ENCODE peak calls at places on chromosome 17, in six cellular contexts. O, B, J, F, U and E are unnamed samples.

GRCh38 chr17:64694207-64694606 is 32.1 kb upstream of the SMURF2 start:
- DNase-seq in O (peak), B (no peak), J (peak), F (no peak), U (peak), E (no peak)

GRCh38 chr17:38926290-38927070 is 1.1 kb downstream of the LASP1NB start:
- DNase-seq in O (peak), B (no peak), J (no peak), F (no peak), U (no peak), E (peak)

GRCh38 chr17:5352681-5353289 is 66.7 kb downstream of the NUP88 start:
- DNase-seq in O (no peak), B (no peak), J (peak), F (no peak), U (no peak), E (no peak)

GRCh38 chr17:36761203-36761945 is 160.0 kb downstream of the MRM1 start:
- DNase-seq in O (no peak), B (no peak), J (no peak), F (no peak), U (no peak), E (no peak)

GRCh38 chr17:65783845-65784334 is 222.4 kb upstream of the AXIN2 start:
- DNase-seq in O (no peak), B (no peak), J (peak), F (no peak), U (no peak), E (no peak)

GRCh38 chr17:20313891-20314290 is 153.4 kb downstream of the LGALS9B start:
- DNase-seq in O (no peak), B (no peak), J (no peak), F (no peak), U (no peak), E (no peak)

GRCh38 chr17:38458521-38458920 is 30.3 kb downstream of the ARHGAP23 start:
- DNase-seq in O (no peak), B (no peak), J (no peak), F (no peak), U (no peak), E (no peak)

GRCh38 chr17:45873728-45874127 is 20.6 kb upstream of the MAPT start:
- DNase-seq in O (peak), B (no peak), J (peak), F (no peak), U (no peak), E (no peak)

GRCh38 chr17:61202564-61202963 is 197.1 kb upstream of the TBX2 start:
- DNase-seq in O (no peak), B (no peak), J (no peak), F (no peak), U (no peak), E (no peak)

GRCh38 chr17:40329981-40330794 is 21.2 kb downstream of the RARA start:
- DNase-seq in O (peak), B (peak), J (no peak), F (no peak), U (peak), E (no peak)

GRCh38 chr17:3710951-3711383 is 12.7 kb upstream of the HASPIN start:
- DNase-seq in O (peak), B (peak), J (peak), F (no peak), U (no peak), E (peak)

GRCh38 chr17:82938486-82939212 is 98.8 kb upstream of the ZNF750 start:
- DNase-seq in O (no peak), B (no peak), J (no peak), F (no peak), U (no peak), E (no peak)

GRCh38 chr17:78127240-78127887 is 1.2 kb downstream of the TMC6 start:
- DNase-seq in O (peak), B (peak), J (no peak), F (no peak), U (peak), E (no peak)